ENCODE peak calls at places on chromosomes 12 and 14, in ten cellular contexts. X is activated T-helper 1 cell treated with anti-CD3 and anti-CD28 coated beads, Interleukin-12 subunit alpha, Interleukin-12 subunit beta, Interleukin-2, Interleukin-4 antibody, amounts not matched to agents 30 ng/mL and 10 ng/mL and 1 ng/mL, durations not matched to agents 14 hours and 24 hours and 36 hours; R is activated CD8-positive, alpha-beta memory T cell treated with anti-CD3 and anti-CD28 coated beads, Interleukin-2, amount 10 ng/mL, durations not matched to agents 7 days and 5 days; M is 8988T; V is GM12891; D is stimulated activated CD4-positive, alpha-beta T cell treated with anti-CD3 and anti-CD28 coated beads, Interleukin-1b, Interleukin-23, amount 100 ng/mL, for 24 hours; U is naive thymus-derived CD8-positive, alpha-beta T cell; P is AG08395; C is cardiac fibroblast; Y is NCI-H2171. J is an unnamed sample.

GRCh38 chr12:57046947-57047890 is 2.7 kb downstream of the MYO1A start:
- DNase-seq in X (peak), R (peak), M (no peak), V (no peak), D (no peak), U (peak), P (no peak), C (no peak), Y (no peak), J (no peak)

GRCh38 chr12:3110579-3110978 is 33.4 kb downstream of the TSPAN9 start:
- DNase-seq in X (no peak), R (no peak), M (no peak), V (no peak), D (no peak), U (no peak), P (no peak), C (no peak), Y (no peak), J (no peak)

GRCh38 chr14:98984719-98985041 is 287.3 kb downstream of the BCL11B start:
- DNase-seq in X (peak), R (peak), M (no peak), V (no peak), D (peak), U (peak), P (no peak), C (no peak), Y (no peak), J (no peak)

GRCh38 chr12:63893170-63893569 is 48.7 kb downstream of the SRGAP1 start:
- DNase-seq in X (no peak), R (no peak), M (no peak), V (no peak), D (no peak), U (no peak), P (no peak), C (no peak), Y (no peak), J (no peak)

GRCh38 chr14:71403673-71404072 is 496.4 kb downstream of the PCNX1 start:
- DNase-seq in X (peak), R (peak), M (no peak), V (no peak), D (no peak), U (peak), P (no peak), C (peak), Y (no peak), J (peak)

GRCh38 chr14:70789361-70789760 is 20.0 kb downstream of the MAP3K9 start:
- DNase-seq in X (no peak), R (no peak), M (no peak), V (no peak), D (no peak), U (no peak), P (peak), C (peak), Y (peak), J (no peak)

GRCh38 chr14:55581011-55581806 is 1.2 kb downstream of the KTN1 start:
- DNase-seq in X (peak), R (peak), M (peak), V (no peak), D (no peak), U (peak), P (peak), C (peak), Y (peak), J (no peak)

GRCh38 chr12:67625004-67625403 is 23.5 kb upstream of the DYRK2 start:
- DNase-seq in X (no peak), R (no peak), M (no peak), V (no peak), D (no peak), U (no peak), P (no peak), C (no peak), Y (no peak), J (no peak)

GRCh38 chr12:51334774-51335173 is 10.8 kb upstream of the BIN2 start:
- DNase-seq in X (no peak), R (no peak), M (no peak), V (no peak), D (no peak), U (no peak), P (peak), C (peak), Y (no peak), J (no peak)

GRCh38 chr14:59346329-59346728 is 118.9 kb downstream of the GPR135 start:
- DNase-seq in X (no peak), R (no peak), M (no peak), V (no peak), D (no peak), U (no peak), P (no peak), C (peak), Y (no peak), J (no peak)

GRCh38 chr14:102592969-102593840 is 756 bp downstream of the RCOR1 start:
- DNase-seq in X (peak), R (peak), M (peak), V (no peak), D (peak), U (peak), P (peak), C (peak), Y (peak), J (no peak)

GRCh38 chr14:33851366-33851765 is 99.5 kb downstream of the EGLN3 start:
- DNase-seq in X (no peak), R (no peak), M (no peak), V (no peak), D (no peak), U (no peak), P (no peak), C (no peak), Y (peak), J (no peak)

GRCh38 chr14:91729756-91730155 is 2.1 kb downstream of the CATSPERB start:
- DNase-seq in X (no peak), R (no peak), M (no peak), V (no peak), D (no peak), U (no peak), P (no peak), C (no peak), Y (no peak), J (no peak)

GRCh38 chr12:122895757-122896636 is at the start of gene VPS37B:
- DNase-seq in X (peak), R (peak), M (peak), V (peak), D (peak), U (peak), P (peak), C (peak), Y (peak), J (no peak)

GRCh38 chr14:64209428-64210165 is 84.6 kb downstream of the ESR2 start:
- DNase-seq in X (no peak), R (no peak), M (no peak), V (no peak), D (no peak), U (no peak), P (peak), C (peak), Y (no peak), J (no peak)

GRCh38 chr12:57522887-57523705 is 472 bp downstream of the MBD6 start:
- DNase-seq in X (no peak), R (peak), M (no peak), V (no peak), D (no peak), U (no peak), P (no peak), C (peak), Y (peak), J (no peak)

GRCh38 chr12:2343672-2344071 is 290.9 kb downstream of the CACNA1C start:
- DNase-seq in X (no peak), R (no peak), M (no peak), V (no peak), D (no peak), U (no peak), P (no peak), C (no peak), Y (no peak), J (no peak)

GRCh38 chr14:64634558-64634957 is 69.7 kb upstream of the PLEKHG3 start:
- DNase-seq in X (no peak), R (no peak), M (no peak), V (no peak), D (no peak), U (no peak), P (no peak), C (no peak), Y (no peak), J (no peak)

GRCh38 chr12:31899136-31899535 is 60.1 kb upstream of the RESF1 start:
- DNase-seq in X (no peak), R (no peak), M (no peak), V (no peak), D (no peak), U (no peak), P (no peak), C (no peak), Y (no peak), J (no peak)

GRCh38 chr12:122064780-122065588 is 13.6 kb upstream of the MLXIP start:
- DNase-seq in X (no peak), R (no peak), M (no peak), V (no peak), D (no peak), U (no peak), P (peak), C (peak), Y (no peak), J (no peak)

GRCh38 chr14:104446611-104447010 is 133.0 kb upstream of the C14orf180 start:
- DNase-seq in X (no peak), R (no peak), M (no peak), V (no peak), D (no peak), U (no peak), P (no peak), C (no peak), Y (no peak), J (no peak)

GRCh38 chr14:61462566-61463195 is 141.3 kb downstream of the PRKCH start:
- DNase-seq in X (no peak), R (no peak), M (no peak), V (no peak), D (no peak), U (no peak), P (peak), C (peak), Y (peak), J (no peak)

GRCh38 chr12:121124402-121125109 is 8.1 kb upstream of the P2RX7 start:
- DNase-seq in X (no peak), R (peak), M (peak), V (no peak), D (no peak), U (no peak), P (peak), C (peak), Y (no peak), J (no peak)

GRCh38 chr12:112097641-112098040 is 10.9 kb downstream of the NAA25 start:
- DNase-seq in X (no peak), R (no peak), M (no peak), V (no peak), D (no peak), U (no peak), P (no peak), C (peak), Y (no peak), J (no peak)

GRCh38 chr12:116547955-116548471 is 11.2 kb upstream of the MAP1LC3B2 start:
- DNase-seq in X (no peak), R (peak), M (no peak), V (no peak), D (no peak), U (no peak), P (peak), C (no peak), Y (no peak), J (no peak)

GRCh38 chr12:121128908-121129704 is 3.6 kb upstream of the P2RX7 start:
- DNase-seq in X (peak), R (peak), M (no peak), V (peak), D (peak), U (peak), P (peak), C (peak), Y (no peak), J (peak)

GRCh38 chr12:103880299-103881142 is 39.5 kb upstream of the NT5DC3 start:
- DNase-seq in X (no peak), R (no peak), M (no peak), V (no peak), D (no peak), U (no peak), P (no peak), C (no peak), Y (no peak), J (peak)

GRCh38 chr12:124392991-124393790 is 98.3 kb downstream of the RFLNA start:
- DNase-seq in X (no peak), R (no peak), M (no peak), V (no peak), D (no peak), U (no peak), P (peak), C (peak), Y (no peak), J (no peak)

GRCh38 chr12:104684884-104685283 is 228.1 kb downstream of the CHST11 start:
- DNase-seq in X (no peak), R (no peak), M (no peak), V (no peak), D (no peak), U (no peak), P (no peak), C (no peak), Y (peak), J (no peak)

GRCh38 chr14:104792101-104792884 is 3.3 kb downstream of the AKT1 start:
- DNase-seq in X (no peak), R (no peak), M (no peak), V (no peak), D (no peak), U (no peak), P (no peak), C (no peak), Y (no peak), J (no peak)

GRCh38 chr12:124379938-124380754 is 85.3 kb downstream of the RFLNA start:
- DNase-seq in X (no peak), R (no peak), M (peak), V (no peak), D (no peak), U (no peak), P (peak), C (peak), Y (no peak), J (no peak)

GRCh38 chr14:64170190-64170589 is 124.0 kb downstream of the ESR2 start:
- DNase-seq in X (no peak), R (no peak), M (no peak), V (peak), D (no peak), U (no peak), P (no peak), C (no peak), Y (no peak), J (peak)

GRCh38 chr12:67286257-67286656 is 17.1 kb downstream of the CAND1 start:
- DNase-seq in X (no peak), R (no peak), M (no peak), V (no peak), D (no peak), U (no peak), P (no peak), C (no peak), Y (no peak), J (no peak)

GRCh38 chr14:59018978-59019377 is 169.5 kb upstream of the DAAM1 start:
- DNase-seq in X (no peak), R (no peak), M (no peak), V (no peak), D (no peak), U (no peak), P (no peak), C (no peak), Y (no peak), J (no peak)

GRCh38 chr12:12442548-12443071 is 85.7 kb downstream of the BORCS5 start:
- DNase-seq in X (no peak), R (no peak), M (no peak), V (no peak), D (no peak), U (no peak), P (no peak), C (peak), Y (no peak), J (no peak)